ENCODE peak calls at places on chromosomes 7 and 10, in five cellular contexts. One of them, this sample, is unnamed.

GRCh38 chr10:20927495-20927894 is 30.4 kb upstream of the NEBL start:
- DNase-seq in NCI-H460: no peak
- DNase-seq in activated T-cell treated with anti-CD3 and anti-CD28 coated beads for 1 hour: no peak
- DNase-seq in CD8-positive, alpha-beta memory T cell: no peak
- DNase-seq in fibroblast of lung: no peak
- DNase-seq in this sample: no peak

GRCh38 chr10:86345296-86346168 is 21.1 kb downstream of the GRID1 start:
- DNase-seq in NCI-H460: peak
- DNase-seq in fibroblast of lung: peak
- DNase-seq in activated T-cell treated with anti-CD3 and anti-CD28 coated beads for 1 hour: no peak
- DNase-seq in CD8-positive, alpha-beta memory T cell: no peak
- DNase-seq in this sample: no peak

GRCh38 chr10:122911889-122912484 is 1.6 kb downstream of the FAM24A start:
- DNase-seq in fibroblast of lung: peak
- DNase-seq in NCI-H460: peak
- DNase-seq in activated T-cell treated with anti-CD3 and anti-CD28 coated beads for 1 hour: peak
- DNase-seq in CD8-positive, alpha-beta memory T cell: peak
- DNase-seq in this sample: peak

GRCh38 chr7:38600746-38601145 is 30.4 kb downstream of the AMPH start:
- DNase-seq in fibroblast of lung: peak
- DNase-seq in activated T-cell treated with anti-CD3 and anti-CD28 coated beads for 1 hour: no peak
- DNase-seq in NCI-H460: no peak
- DNase-seq in CD8-positive, alpha-beta memory T cell: no peak
- DNase-seq in this sample: no peak

GRCh38 chr10:84424731-84425165 is 96.4 kb downstream of the CCSER2 start:
- DNase-seq in fibroblast of lung: peak
- DNase-seq in CD8-positive, alpha-beta memory T cell: no peak
- DNase-seq in NCI-H460: peak
- DNase-seq in activated T-cell treated with anti-CD3 and anti-CD28 coated beads for 1 hour: no peak
- DNase-seq in this sample: peak

GRCh38 chr10:99827906-99828305 is 45.5 kb downstream of the ABCC2 start:
- DNase-seq in CD8-positive, alpha-beta memory T cell: no peak
- DNase-seq in fibroblast of lung: peak
- DNase-seq in activated T-cell treated with anti-CD3 and anti-CD28 coated beads for 1 hour: no peak
- DNase-seq in NCI-H460: no peak
- DNase-seq in this sample: peak

GRCh38 chr7:31134246-31135188 is 82.4 kb downstream of the ADCYAP1R1 start:
- DNase-seq in fibroblast of lung: peak
- DNase-seq in NCI-H460: peak
- DNase-seq in activated T-cell treated with anti-CD3 and anti-CD28 coated beads for 1 hour: peak
- DNase-seq in CD8-positive, alpha-beta memory T cell: peak
- DNase-seq in this sample: peak

GRCh38 chr10:90222372-90222771 is 521.0 kb downstream of the KIF20B start:
- DNase-seq in activated T-cell treated with anti-CD3 and anti-CD28 coated beads for 1 hour: no peak
- DNase-seq in fibroblast of lung: peak
- DNase-seq in CD8-positive, alpha-beta memory T cell: no peak
- DNase-seq in NCI-H460: no peak
- DNase-seq in this sample: peak

GRCh38 chr7:138698281-138698680 is 2.9 kb downstream of the SVOPL start:
- DNase-seq in fibroblast of lung: no peak
- DNase-seq in activated T-cell treated with anti-CD3 and anti-CD28 coated beads for 1 hour: no peak
- DNase-seq in NCI-H460: no peak
- DNase-seq in CD8-positive, alpha-beta memory T cell: no peak
- DNase-seq in this sample: no peak

GRCh38 chr7:54864718-54865117 is 105.7 kb upstream of the SEC61G start:
- DNase-seq in activated T-cell treated with anti-CD3 and anti-CD28 coated beads for 1 hour: no peak
- DNase-seq in CD8-positive, alpha-beta memory T cell: no peak
- DNase-seq in NCI-H460: no peak
- DNase-seq in fibroblast of lung: peak
- DNase-seq in this sample: no peak

GRCh38 chr7:51067757-51068156 is 248.9 kb downstream of the COBL start:
- DNase-seq in CD8-positive, alpha-beta memory T cell: no peak
- DNase-seq in NCI-H460: peak
- DNase-seq in fibroblast of lung: peak
- DNase-seq in activated T-cell treated with anti-CD3 and anti-CD28 coated beads for 1 hour: peak
- DNase-seq in this sample: peak

GRCh38 chr10:119296703-119297102 is 89.3 kb downstream of the GRK5 start:
- DNase-seq in fibroblast of lung: peak
- DNase-seq in activated T-cell treated with anti-CD3 and anti-CD28 coated beads for 1 hour: no peak
- DNase-seq in NCI-H460: no peak
- DNase-seq in CD8-positive, alpha-beta memory T cell: no peak
- DNase-seq in this sample: no peak

GRCh38 chr10:121935702-121936101 is 7.9 kb upstream of the ATE1 start:
- DNase-seq in CD8-positive, alpha-beta memory T cell: no peak
- DNase-seq in fibroblast of lung: no peak
- DNase-seq in NCI-H460: no peak
- DNase-seq in activated T-cell treated with anti-CD3 and anti-CD28 coated beads for 1 hour: no peak
- DNase-seq in this sample: no peak

GRCh38 chr10:132536241-132536963 is 1.2 kb upstream of the INPP5A start:
- DNase-seq in NCI-H460: no peak
- DNase-seq in activated T-cell treated with anti-CD3 and anti-CD28 coated beads for 1 hour: no peak
- DNase-seq in CD8-positive, alpha-beta memory T cell: no peak
- DNase-seq in fibroblast of lung: peak
- DNase-seq in this sample: no peak

This sample was measured in astrocyte of the spinal cord.